ENCODE peak calls at places on chromosomes 12 and 14, in seven cellular contexts. A is CD8-positive, alpha-beta T cell; U is dorsolateral prefrontal cortex; N is omental fat pad; D is GM23338; L is fibroblast of the aortic adventitia; R is heart left ventricle. B is an unnamed sample.

GRCh38 chr14:100085451-100085850 is 20.2 kb downstream of the EVL start:
- DNase-seq in N (no peak), A (no peak), U (no peak), L (no peak), R (no peak), D (no peak), B (no peak)

GRCh38 chr14:99524804-99525698 is 43.8 kb downstream of the CCNK start:
- DNase-seq in R (no peak), A (no peak), U (no peak), N (no peak), L (peak; percentile 69), D (peak; percentile 65), B (no peak)

GRCh38 chr14:71852201-71852600 is 80.0 kb upstream of the RGS6 start:
- DNase-seq in N (no peak), L (no peak), R (no peak), A (no peak), D (no peak), U (no peak), B (no peak)

GRCh38 chr12:71780207-71780822 is 25.7 kb downstream of the RAB21 start:
- DNase-seq in L (peak; percentile 63), R (peak; percentile 26), N (no peak), U (no peak), D (peak; percentile 73), A (no peak), B (no peak)

GRCh38 chr14:68792022-68792829 is 641 bp downstream of the ZFP36L1 start:
- DNase-seq in N (no peak), U (no peak), L (no peak), A (no peak), R (no peak), D (peak; percentile 39), B (no peak)

GRCh38 chr12:75852143-75852542 is 179.4 kb downstream of the PHLDA1 start:
- DNase-seq in D (no peak), R (no peak), A (no peak), U (no peak), N (no peak), L (peak; percentile 43), B (no peak)

GRCh38 chr14:100850841-100851585 is 25.1 kb downstream of the MEG3 start:
- DNase-seq in A (peak; percentile 63), L (no peak), N (peak; percentile 87), U (peak; percentile 55), R (peak; percentile 42), D (peak; percentile 79), B (no peak)

GRCh38 chr12:57459750-57460400 is at the start of gene GLI1:
- DNase-seq in A (no peak), U (no peak), D (peak; percentile 71), L (no peak), R (no peak), N (no peak), B (no peak)

GRCh38 chr12:63151898-63152700 is 1.1 kb upstream of the AVPR1A start:
- DNase-seq in A (no peak), U (peak; percentile 53), L (peak; percentile 35), D (peak; percentile 89), R (peak; percentile 15), N (no peak), B (peak; percentile 34)

GRCh38 chr14:86057018-86057667 is 527.2 kb downstream of the FLRT2 start:
- DNase-seq in U (no peak), L (peak; percentile 35), D (peak; percentile 66), N (no peak), R (no peak), A (no peak), B (no peak)

GRCh38 chr14:39726563-39726962 is 294.3 kb upstream of the FBXO33 start:
- DNase-seq in D (no peak), R (no peak), N (no peak), L (no peak), U (no peak), A (no peak), B (no peak)

GRCh38 chr12:94648578-94648977 is 1.8 kb downstream of the TMCC3 start:
- DNase-seq in N (no peak), D (no peak), A (no peak), U (no peak), L (no peak), R (no peak), B (no peak)

GRCh38 chr12:94649349-94650142 is 811 bp downstream of the TMCC3 start:
- DNase-seq in L (peak; percentile 51), N (no peak), U (peak; percentile 75), D (peak; percentile 67), R (peak; percentile 52), A (no peak), B (peak; percentile 59)

GRCh38 chr12:94644622-94645021 is 5.7 kb downstream of the TMCC3 start:
- DNase-seq in A (no peak), U (no peak), N (no peak), D (no peak), R (no peak), L (peak; percentile 30), B (no peak)

DNA sequence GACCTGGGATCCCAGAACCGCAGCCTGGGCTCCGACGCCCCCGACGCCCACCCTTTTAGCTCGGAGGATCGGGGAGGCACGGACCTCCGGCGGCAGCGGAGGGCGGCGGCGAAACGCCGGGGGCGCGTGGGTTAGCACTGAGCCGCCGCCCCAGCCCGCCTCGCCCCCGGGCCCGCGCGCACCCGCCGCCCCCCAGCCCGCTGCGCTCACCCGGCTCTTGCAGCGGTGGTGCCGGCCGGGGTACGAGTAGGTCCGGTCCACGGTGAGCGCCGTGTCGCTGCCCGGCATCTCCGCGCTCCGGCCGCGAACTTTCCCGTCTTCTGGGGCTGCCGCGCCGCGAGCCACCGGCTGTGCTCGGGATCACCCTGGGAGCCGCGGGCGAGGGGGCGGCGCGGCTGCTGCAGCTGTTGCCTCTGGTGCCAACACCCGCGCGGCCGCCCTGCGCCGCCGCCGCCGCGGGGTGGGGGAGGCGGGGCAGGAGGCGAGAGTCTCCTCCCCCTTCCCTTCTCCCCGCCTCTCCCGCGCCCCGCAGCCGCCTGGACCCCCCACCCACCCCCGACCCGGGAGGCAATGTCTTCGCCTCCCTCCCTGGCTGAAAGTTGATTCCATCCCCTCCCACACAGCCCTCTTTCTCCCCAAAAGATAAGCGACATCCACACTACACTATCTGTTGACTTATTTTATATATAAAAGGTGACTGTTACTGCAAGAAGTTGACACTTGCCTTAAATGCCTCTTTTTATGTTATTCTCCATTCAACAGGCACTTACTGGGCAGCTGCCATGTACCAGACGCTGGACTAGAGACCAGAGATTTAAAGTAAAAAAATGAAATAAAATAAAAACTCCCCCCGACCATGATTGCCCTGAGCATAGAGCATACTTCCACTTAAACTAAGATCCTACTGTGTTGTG is at the start of gene TMCC3:
- DNase-seq in U (peak; percentile 84), A (no peak), R (peak; percentile 50), D (peak; percentile 66), L (peak; percentile 12), N (no peak), B (peak; percentile 48)
- TF ChIP-seq CTCF in U (no peak), A (no peak), R (no peak), D (no peak), L (no peak), N (no peak), B (no peak)

DNA sequence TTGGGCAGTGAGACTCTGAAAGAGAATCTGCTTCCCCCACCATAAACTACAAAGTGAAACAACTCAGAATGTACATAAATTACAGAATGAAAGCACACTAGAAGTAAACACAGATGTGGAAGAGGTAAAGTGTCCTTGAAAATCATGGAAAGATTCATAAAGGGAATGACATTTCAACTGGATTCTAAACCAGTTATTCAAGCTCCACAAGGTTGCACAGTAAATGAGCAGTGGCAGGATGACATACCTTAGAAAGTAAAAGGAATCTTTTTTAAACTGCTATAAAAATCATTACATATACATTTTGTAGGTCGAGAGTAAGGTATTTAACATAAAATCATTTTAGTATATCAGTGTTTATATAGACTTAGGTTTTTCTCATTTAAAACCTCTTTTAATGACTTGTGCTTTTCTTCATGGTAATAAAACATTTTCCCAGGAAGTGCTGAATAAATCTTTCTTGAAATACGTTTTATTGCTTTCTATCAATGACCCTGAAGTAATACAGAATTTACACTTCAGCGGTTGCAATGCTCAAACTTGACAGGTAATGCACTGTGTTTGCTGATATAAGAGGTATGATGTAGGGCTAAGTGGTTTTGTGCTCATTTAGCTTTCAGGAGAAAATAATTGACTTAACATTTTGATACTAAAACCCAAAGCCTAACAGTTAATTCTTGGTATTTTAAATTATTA is 270.6 kb downstream of the NAV3 start:
- DNase-seq in A (no peak), L (no peak), U (no peak), R (no peak), D (no peak), N (no peak), B (no peak)
- TF ChIP-seq CTCF in A (no peak), L (no peak), U (no peak), R (no peak), D (no peak), N (no peak), B (no peak)

GRCh38 chr14:102086972-102087761 is at the start of gene HSP90AA1:
- DNase-seq in L (peak; percentile 88), D (peak; percentile 97), R (peak; percentile 94), A (peak; percentile 88), N (peak; percentile 92), U (peak; percentile 90), B (peak; percentile 90)
- TF ChIP-seq CTCF in L (peak; percentile 8), D (no peak), R (peak; percentile 13), A (no peak), N (no peak), U (peak; percentile 29), B (peak; percentile 20)

DNA sequence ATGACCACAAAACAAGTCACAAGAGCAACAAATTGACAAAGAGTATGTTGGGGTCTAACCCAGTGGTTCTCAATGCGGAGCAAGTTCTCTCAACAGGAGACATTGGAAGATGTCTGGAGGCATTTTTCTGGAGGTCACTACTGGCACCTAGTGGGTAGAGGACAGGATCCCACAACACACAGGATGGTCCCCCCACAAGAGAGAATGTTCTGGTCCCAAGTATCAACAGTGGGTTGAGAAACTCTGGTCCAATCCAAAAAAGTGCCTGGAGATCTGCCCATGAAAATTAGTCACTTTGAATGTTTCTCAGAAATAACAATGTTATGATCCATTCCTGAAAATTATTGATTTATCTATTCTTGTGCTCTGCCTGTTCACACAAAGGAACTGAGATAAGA is 3.3 kb downstream of the SSH1 start:
- DNase-seq in L (peak; percentile 99), N (no peak), R (peak; percentile 45), U (no peak), A (no peak), D (no peak), B (no peak)
- TF ChIP-seq CTCF in L (peak; percentile 34), N (no peak), R (peak; percentile 50), U (no peak), A (no peak), D (no peak), B (no peak)

GRCh38 chr12:12891646-12892355 is 439 bp downstream of the GPRC5A start:
- DNase-seq in L (peak; percentile 22), R (no peak), N (no peak), D (no peak), A (no peak), U (no peak), B (no peak)
- TF ChIP-seq CTCF in L (no peak), R (no peak), N (no peak), D (no peak), A (no peak), U (no peak), B (no peak)